ENCODE peak calls at places on chromosomes 6 and 20, in eight cellular contexts. One of them, this sample, is unnamed.

GRCh38 chr20:16620961-16621360 is 47.7 kb upstream of the KIF16B start:
- DNase-seq in neural progenitor cell: no peak
- DNase-seq in A549: no peak
- DNase-seq in breast epithelium: no peak
- DNase-seq in uterus: no peak
- DNase-seq in osteoblast: no peak
- DNase-seq in spleen: no peak
- DNase-seq in colonic mucosa: no peak
- DNase-seq in this sample: no peak

GRCh38 chr6:13560651-13561044 is 13.8 kb upstream of the SIRT5 start:
- DNase-seq in colonic mucosa: no peak
- DNase-seq in neural progenitor cell: peak; percentile 8
- DNase-seq in breast epithelium: no peak
- DNase-seq in A549: no peak
- DNase-seq in osteoblast: no peak
- DNase-seq in spleen: no peak
- DNase-seq in uterus: no peak
- DNase-seq in this sample: no peak

GRCh38 chr6:40877362-40877761 is 161.7 kb downstream of the UNC5CL start:
- DNase-seq in breast epithelium: no peak
- DNase-seq in uterus: no peak
- DNase-seq in colonic mucosa: no peak
- DNase-seq in osteoblast: no peak
- DNase-seq in spleen: no peak
- DNase-seq in A549: no peak
- DNase-seq in neural progenitor cell: no peak
- DNase-seq in this sample: no peak

GRCh38 chr6:165263-165662 is 127.0 kb upstream of the DUSP22 start:
- DNase-seq in neural progenitor cell: no peak
- DNase-seq in osteoblast: no peak
- DNase-seq in spleen: no peak
- DNase-seq in breast epithelium: no peak
- DNase-seq in uterus: no peak
- DNase-seq in colonic mucosa: no peak
- DNase-seq in A549: no peak
- DNase-seq in this sample: no peak

GRCh38 chr6:9628819-9629218 is 786.1 kb downstream of the TFAP2A start:
- DNase-seq in breast epithelium: no peak
- DNase-seq in osteoblast: no peak
- DNase-seq in A549: no peak
- DNase-seq in spleen: no peak
- DNase-seq in uterus: no peak
- DNase-seq in colonic mucosa: no peak
- DNase-seq in neural progenitor cell: no peak
- DNase-seq in this sample: no peak

GRCh38 chr6:157479464-157480303 is 98.7 kb downstream of the ZDHHC14 start:
- DNase-seq in A549: no peak
- DNase-seq in osteoblast: no peak
- DNase-seq in breast epithelium: no peak
- DNase-seq in neural progenitor cell: no peak
- DNase-seq in uterus: no peak
- DNase-seq in colonic mucosa: no peak
- DNase-seq in spleen: no peak
- DNase-seq in this sample: no peak

GRCh38 chr20:44720617-44720993 is 5.4 kb downstream of the CCN5 start:
- DNase-seq in neural progenitor cell: no peak
- DNase-seq in uterus: no peak
- DNase-seq in spleen: no peak
- DNase-seq in breast epithelium: no peak
- DNase-seq in osteoblast: peak; percentile 96
- DNase-seq in A549: peak; percentile 96
- DNase-seq in colonic mucosa: no peak
- DNase-seq in this sample: peak; percentile 92

GRCh38 chr6:39303425-39304153 is 10.6 kb downstream of the KCNK17 start:
- DNase-seq in breast epithelium: no peak
- DNase-seq in uterus: no peak
- DNase-seq in neural progenitor cell: no peak
- DNase-seq in A549: no peak
- DNase-seq in colonic mucosa: no peak
- DNase-seq in osteoblast: peak; percentile 68
- DNase-seq in spleen: no peak
- DNase-seq in this sample: no peak

GRCh38 chr6:15447546-15448232 is 201.8 kb downstream of the JARID2 start:
- DNase-seq in breast epithelium: no peak
- DNase-seq in uterus: no peak
- DNase-seq in spleen: no peak
- DNase-seq in colonic mucosa: no peak
- DNase-seq in A549: no peak
- DNase-seq in osteoblast: no peak
- DNase-seq in neural progenitor cell: peak; percentile 85
- DNase-seq in this sample: no peak

GRCh38 chr6:70955441-70956190 is 1.2 kb downstream of the B3GAT2 start:
- DNase-seq in breast epithelium: peak; percentile 83
- DNase-seq in spleen: peak; percentile 96
- DNase-seq in neural progenitor cell: peak; percentile 95
- DNase-seq in uterus: peak; percentile 73
- DNase-seq in osteoblast: peak; percentile 95
- DNase-seq in A549: peak; percentile 33
- DNase-seq in colonic mucosa: peak; percentile 89
- DNase-seq in this sample: peak; percentile 94

GRCh38 chr6:13272131-13273046 is 55.9 kb downstream of the TBC1D7 start:
- DNase-seq in uterus: no peak
- DNase-seq in spleen: peak; percentile 93
- DNase-seq in colonic mucosa: peak; percentile 41
- DNase-seq in neural progenitor cell: no peak
- DNase-seq in A549: no peak
- DNase-seq in breast epithelium: no peak
- DNase-seq in osteoblast: no peak
- DNase-seq in this sample: peak; percentile 14

GRCh38 chr6:129889580-129889979 is 28.5 kb upstream of the TMEM244 start:
- DNase-seq in colonic mucosa: no peak
- DNase-seq in A549: no peak
- DNase-seq in uterus: no peak
- DNase-seq in neural progenitor cell: no peak
- DNase-seq in spleen: no peak
- DNase-seq in osteoblast: peak; percentile 52
- DNase-seq in breast epithelium: no peak
- DNase-seq in this sample: no peak

DNA sequence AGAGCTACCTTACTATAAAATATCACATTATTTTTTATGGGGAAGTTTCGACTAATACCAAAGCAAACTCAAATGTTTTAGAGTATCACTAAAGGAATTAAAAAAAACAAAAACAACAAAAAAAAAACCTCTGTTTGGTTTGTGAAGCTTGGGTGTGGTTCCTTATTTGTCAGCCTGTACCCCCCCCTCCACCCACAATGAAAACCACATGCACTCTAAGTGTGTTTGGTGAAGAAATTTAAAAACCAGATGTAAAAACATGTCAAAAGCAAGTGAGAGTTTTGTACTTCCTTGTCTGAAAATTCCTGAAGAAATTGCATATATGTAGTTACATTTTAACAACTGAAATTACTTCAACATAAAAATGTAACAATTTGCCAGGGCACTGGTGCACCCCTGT is 3.1 kb downstream of the STK38 start:
- DNase-seq in osteoblast: peak; percentile 78
- DNase-seq in colonic mucosa: peak; percentile 35
- DNase-seq in breast epithelium: no peak
- DNase-seq in spleen: no peak
- DNase-seq in A549: no peak
- DNase-seq in neural progenitor cell: no peak
- DNase-seq in uterus: no peak
- DNase-seq in this sample: no peak
- H3K27ac ChIP-seq in osteoblast: peak overlapping the region; percentile 17
- H3K27ac ChIP-seq in colonic mucosa: peak overlapping the region; percentile 95
- H3K27ac ChIP-seq in breast epithelium: peak overlapping the region; percentile 23
- H3K27ac ChIP-seq in spleen: peak overlapping the region; percentile 11
- H3K27ac ChIP-seq in A549: no peak overlapping the region
- H3K27ac ChIP-seq in neural progenitor cell: no peak overlapping the region
- H3K27ac ChIP-seq in uterus: peak overlapping the region; percentile 25
- H3K27ac ChIP-seq in this sample: no peak overlapping the region

GRCh38 chr20:54474866-54475265 is 527 bp upstream of the DOK5 start:
- DNase-seq in spleen: no peak
- DNase-seq in A549: no peak
- DNase-seq in uterus: no peak
- DNase-seq in osteoblast: peak; percentile 85
- DNase-seq in breast epithelium: no peak
- DNase-seq in colonic mucosa: no peak
- DNase-seq in neural progenitor cell: peak; percentile 6
- DNase-seq in this sample: no peak
- H3K27ac ChIP-seq in spleen: no peak overlapping the region
- H3K27ac ChIP-seq in A549: no peak overlapping the region
- H3K27ac ChIP-seq in uterus: peak overlapping the region; percentile 52
- H3K27ac ChIP-seq in osteoblast: no peak overlapping the region
- H3K27ac ChIP-seq in breast epithelium: peak overlapping the region; percentile 48
- H3K27ac ChIP-seq in colonic mucosa: no peak overlapping the region
- H3K27ac ChIP-seq in neural progenitor cell: no peak overlapping the region
- H3K27ac ChIP-seq in this sample: peak overlapping the region; percentile 51

GRCh38 chr6:107436881-107437280 is 22.5 kb downstream of the PDSS2 start:
- DNase-seq in spleen: no peak
- DNase-seq in uterus: no peak
- DNase-seq in osteoblast: no peak
- DNase-seq in neural progenitor cell: no peak
- DNase-seq in breast epithelium: no peak
- DNase-seq in A549: no peak
- DNase-seq in colonic mucosa: no peak
- DNase-seq in this sample: peak; percentile 71

GRCh38 chr6:107441706-107442105 is 17.7 kb downstream of the PDSS2 start:
- DNase-seq in breast epithelium: no peak
- DNase-seq in A549: no peak
- DNase-seq in osteoblast: no peak
- DNase-seq in uterus: no peak
- DNase-seq in neural progenitor cell: no peak
- DNase-seq in spleen: no peak
- DNase-seq in colonic mucosa: no peak
- DNase-seq in this sample: peak; percentile 60

GRCh38 chr6:107440935-107441334 is 18.4 kb downstream of the PDSS2 start:
- DNase-seq in neural progenitor cell: no peak
- DNase-seq in osteoblast: no peak
- DNase-seq in colonic mucosa: no peak
- DNase-seq in breast epithelium: no peak
- DNase-seq in A549: no peak
- DNase-seq in uterus: no peak
- DNase-seq in spleen: no peak
- DNase-seq in this sample: no peak

GRCh38 chr6:107435798-107436197 is 23.6 kb downstream of the PDSS2 start:
- DNase-seq in spleen: no peak
- DNase-seq in breast epithelium: no peak
- DNase-seq in A549: no peak
- DNase-seq in neural progenitor cell: no peak
- DNase-seq in uterus: no peak
- DNase-seq in colonic mucosa: no peak
- DNase-seq in osteoblast: no peak
- DNase-seq in this sample: no peak

DNA sequence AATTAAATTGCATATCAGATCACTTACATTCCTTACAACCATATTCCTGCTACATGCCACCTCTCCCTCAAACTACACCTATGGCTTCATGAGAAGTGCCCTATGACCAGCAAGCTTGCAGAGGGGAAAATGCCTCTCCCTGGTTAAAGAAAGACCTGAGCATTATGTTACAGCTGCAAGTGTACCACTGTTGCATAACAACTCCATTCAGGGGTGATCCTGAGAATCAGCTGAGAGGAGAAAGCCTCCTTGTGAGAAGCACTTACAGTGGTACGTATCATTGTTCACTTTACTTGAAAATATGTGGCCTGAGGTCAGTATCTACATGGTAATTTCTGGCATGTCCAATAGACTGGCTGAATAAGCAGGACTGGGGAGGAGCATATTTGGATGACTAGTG is 19.9 kb downstream of the PDSS2 start:
- DNase-seq in A549: no peak
- DNase-seq in osteoblast: no peak
- DNase-seq in spleen: no peak
- DNase-seq in breast epithelium: no peak
- DNase-seq in colonic mucosa: no peak
- DNase-seq in neural progenitor cell: no peak
- DNase-seq in uterus: no peak
- DNase-seq in this sample: no peak
- H3K27ac ChIP-seq in A549: no peak overlapping the region
- H3K27ac ChIP-seq in osteoblast: no peak overlapping the region
- H3K27ac ChIP-seq in spleen: no peak overlapping the region
- H3K27ac ChIP-seq in breast epithelium: no peak overlapping the region
- H3K27ac ChIP-seq in colonic mucosa: no peak overlapping the region
- H3K27ac ChIP-seq in neural progenitor cell: no peak overlapping the region
- H3K27ac ChIP-seq in uterus: no peak overlapping the region
- H3K27ac ChIP-seq in this sample: no peak overlapping the region

DNA sequence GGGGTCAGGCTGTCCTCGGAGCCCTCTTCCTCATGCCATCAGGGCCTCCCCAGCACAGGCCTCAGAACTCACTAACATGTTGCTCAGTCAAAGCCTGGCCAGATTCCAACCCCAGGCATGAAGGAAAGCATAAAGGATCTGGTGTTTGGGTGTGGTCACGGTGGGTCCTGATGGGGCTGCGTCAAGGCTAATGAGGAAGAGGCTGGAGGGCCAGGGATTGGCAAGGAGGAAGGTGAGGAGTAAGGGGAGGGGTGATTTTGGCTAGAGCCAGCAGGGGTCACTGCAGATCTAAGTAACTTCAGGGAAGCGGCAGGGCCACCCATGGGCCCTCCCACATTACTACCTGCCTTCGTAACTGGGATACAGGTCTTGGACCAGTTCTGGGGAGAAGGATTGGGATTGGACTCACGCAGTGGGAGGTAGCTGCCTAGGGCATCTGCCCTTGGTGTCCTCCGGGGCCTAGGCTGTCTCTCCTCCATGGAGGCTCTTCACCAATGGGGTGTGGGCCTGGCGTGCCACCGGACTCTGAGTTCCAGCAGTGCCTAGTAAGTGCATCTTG is 36.2 kb upstream of the MRPS18A start:
- DNase-seq in osteoblast: peak; percentile 93
- DNase-seq in breast epithelium: peak; percentile 69
- DNase-seq in A549: peak; percentile 56
- DNase-seq in uterus: peak; percentile 41
- DNase-seq in colonic mucosa: peak; percentile 92
- DNase-seq in spleen: peak; percentile 87
- DNase-seq in neural progenitor cell: peak; percentile 88
- DNase-seq in this sample: peak; percentile 81
- H3K27ac ChIP-seq in osteoblast: peak overlapping the region; percentile 44
- H3K27ac ChIP-seq in breast epithelium: peak overlapping the region; percentile 87
- H3K27ac ChIP-seq in A549: no peak overlapping the region
- H3K27ac ChIP-seq in uterus: no peak overlapping the region
- H3K27ac ChIP-seq in colonic mucosa: no peak overlapping the region
- H3K27ac ChIP-seq in spleen: peak overlapping the region; percentile 2
- H3K27ac ChIP-seq in neural progenitor cell: no peak overlapping the region
- H3K27ac ChIP-seq in this sample: no peak overlapping the region